ENCODE peak calls at places on chromosome 1, in five cellular contexts. One of them, this sample, is unnamed. For H3K4me1, the result is how much of the 10 kb centered on the place peaks cover.

GRCh38 chr1:162011337-162012012 is 12.2 kb downstream of the OLFML2B start:
- DNase-seq in thoracic aorta: no peak
- DNase-seq in heart right ventricle: peak
- DNase-seq in cardiac muscle cell: peak
- DNase-seq in colonic mucosa: peak
- DNase-seq in this sample: peak

GRCh38 chr1:151327903-151328674 is 873 bp upstream of the PI4KB start:
- DNase-seq in thoracic aorta: no peak
- DNase-seq in heart right ventricle: no peak
- DNase-seq in cardiac muscle cell: no peak
- DNase-seq in colonic mucosa: peak
- DNase-seq in this sample: no peak

GRCh38 chr1:147842578-147842977 is 60.0 kb upstream of the GJA8 start:
- DNase-seq in colonic mucosa: no peak
- DNase-seq in thoracic aorta: no peak
- DNase-seq in cardiac muscle cell: no peak
- DNase-seq in heart right ventricle: no peak
- DNase-seq in this sample: no peak

GRCh38 chr1:63122051-63122450 is 200.3 kb upstream of the FOXD3 start:
- DNase-seq in cardiac muscle cell: peak
- DNase-seq in colonic mucosa: no peak
- DNase-seq in heart right ventricle: no peak
- DNase-seq in thoracic aorta: no peak
- DNase-seq in this sample: no peak

GRCh38 chr1:119116725-119117124 is 23.7 kb downstream of the WARS2 start:
- DNase-seq in cardiac muscle cell: no peak
- DNase-seq in thoracic aorta: no peak
- DNase-seq in heart right ventricle: no peak
- DNase-seq in colonic mucosa: peak
- DNase-seq in this sample: no peak

GRCh38 chr1:68979891-68980290 is 483.0 kb upstream of the DEPDC1 start:
- DNase-seq in thoracic aorta: no peak
- DNase-seq in heart right ventricle: no peak
- DNase-seq in colonic mucosa: no peak
- DNase-seq in cardiac muscle cell: no peak
- DNase-seq in this sample: no peak

GRCh38 chr1:114040273-114041043 is 61.2 kb downstream of the OLFML3 start:
- DNase-seq in cardiac muscle cell: no peak
- DNase-seq in thoracic aorta: no peak
- DNase-seq in colonic mucosa: no peak
- DNase-seq in heart right ventricle: no peak
- DNase-seq in this sample: no peak

GRCh38 chr1:79966438-79966837 is 959.9 kb upstream of the ADGRL4 start:
- DNase-seq in heart right ventricle: no peak
- DNase-seq in thoracic aorta: no peak
- DNase-seq in cardiac muscle cell: no peak
- DNase-seq in colonic mucosa: no peak
- DNase-seq in this sample: no peak

GRCh38 chr1:62180649-62181048 is 14.0 kb upstream of the L1TD1 start:
- DNase-seq in cardiac muscle cell: no peak
- DNase-seq in thoracic aorta: no peak
- DNase-seq in colonic mucosa: peak
- DNase-seq in heart right ventricle: no peak
- DNase-seq in this sample: no peak

GRCh38 chr1:41469706-41470105 is 14.8 kb downstream of the EDN2 start:
- DNase-seq in heart right ventricle: no peak
- DNase-seq in thoracic aorta: no peak
- DNase-seq in cardiac muscle cell: no peak
- DNase-seq in colonic mucosa: no peak
- DNase-seq in this sample: no peak

DNA sequence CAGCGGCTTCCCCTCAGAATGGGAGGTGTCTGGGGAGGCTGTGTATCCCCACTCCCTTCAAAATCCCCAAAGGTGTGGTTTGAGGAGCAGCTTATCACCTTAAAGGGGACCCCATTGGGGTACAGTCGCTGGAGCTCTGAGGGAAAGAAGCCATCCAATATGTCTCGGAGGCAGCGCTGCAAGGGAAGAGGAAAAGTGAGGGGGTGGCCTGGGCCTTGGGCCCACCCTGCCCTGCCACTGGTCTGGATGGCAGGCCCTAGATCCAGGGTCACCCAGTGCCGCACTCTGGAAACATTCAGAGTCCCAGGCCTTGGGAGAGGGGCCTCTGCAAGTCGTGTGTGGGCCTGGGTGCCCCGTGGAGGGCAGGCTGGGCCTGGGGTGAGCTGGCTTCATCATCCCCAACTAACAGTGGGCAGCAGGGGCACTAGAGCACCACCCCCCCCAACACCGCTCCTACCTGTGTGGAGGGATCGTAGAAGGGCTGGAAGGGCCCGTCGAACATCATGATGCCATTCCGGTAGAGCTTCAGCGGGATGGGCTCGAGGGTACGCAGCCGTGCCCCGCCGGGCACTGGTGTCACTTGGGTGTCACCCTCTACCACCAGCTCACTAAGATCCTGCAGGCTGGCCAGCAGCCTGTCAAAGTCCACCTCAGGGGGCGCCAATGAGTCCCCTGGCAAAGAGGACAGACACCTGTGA is 5.6 kb downstream of the SH3BGRL3 start:
- DNase-seq in colonic mucosa: peak
- DNase-seq in thoracic aorta: no peak
- DNase-seq in cardiac muscle cell: peak
- DNase-seq in heart right ventricle: no peak
- DNase-seq in this sample: no peak
- H3K4me1 ChIP-seq in colonic mucosa: under half
- H3K4me1 ChIP-seq in thoracic aorta: under half
- H3K4me1 ChIP-seq in cardiac muscle cell: under half
- H3K4me1 ChIP-seq in heart right ventricle: half or more
- H3K4me1 ChIP-seq in this sample: under half

GRCh38 chr1:45013551-45014209 is 1.6 kb downstream of the UROD start:
- DNase-seq in colonic mucosa: no peak
- DNase-seq in heart right ventricle: no peak
- DNase-seq in thoracic aorta: no peak
- DNase-seq in cardiac muscle cell: no peak
- DNase-seq in this sample: no peak

GRCh38 chr1:45016767-45017166 is 4.7 kb downstream of the UROD start:
- DNase-seq in heart right ventricle: no peak
- DNase-seq in cardiac muscle cell: no peak
- DNase-seq in thoracic aorta: no peak
- DNase-seq in colonic mucosa: no peak
- DNase-seq in this sample: no peak

GRCh38 chr1:45014403-45015028 is 2.5 kb downstream of the UROD start:
- DNase-seq in thoracic aorta: peak
- DNase-seq in heart right ventricle: peak
- DNase-seq in cardiac muscle cell: peak
- DNase-seq in colonic mucosa: peak
- DNase-seq in this sample: peak

GRCh38 chr1:45015683-45016082 is 3.6 kb downstream of the UROD start:
- DNase-seq in colonic mucosa: no peak
- DNase-seq in thoracic aorta: no peak
- DNase-seq in cardiac muscle cell: no peak
- DNase-seq in heart right ventricle: no peak
- DNase-seq in this sample: no peak

GRCh38 chr1:45016090-45016697 is 4.1 kb downstream of the UROD start:
- DNase-seq in thoracic aorta: no peak
- DNase-seq in heart right ventricle: no peak
- DNase-seq in colonic mucosa: no peak
- DNase-seq in cardiac muscle cell: no peak
- DNase-seq in this sample: no peak
- H3K27ac ChIP-seq in thoracic aorta: no peak
- H3K27ac ChIP-seq in heart right ventricle: no peak
- H3K27ac ChIP-seq in colonic mucosa: no peak
- H3K27ac ChIP-seq in cardiac muscle cell: no peak
- H3K27ac ChIP-seq in this sample: no peak

DNA sequence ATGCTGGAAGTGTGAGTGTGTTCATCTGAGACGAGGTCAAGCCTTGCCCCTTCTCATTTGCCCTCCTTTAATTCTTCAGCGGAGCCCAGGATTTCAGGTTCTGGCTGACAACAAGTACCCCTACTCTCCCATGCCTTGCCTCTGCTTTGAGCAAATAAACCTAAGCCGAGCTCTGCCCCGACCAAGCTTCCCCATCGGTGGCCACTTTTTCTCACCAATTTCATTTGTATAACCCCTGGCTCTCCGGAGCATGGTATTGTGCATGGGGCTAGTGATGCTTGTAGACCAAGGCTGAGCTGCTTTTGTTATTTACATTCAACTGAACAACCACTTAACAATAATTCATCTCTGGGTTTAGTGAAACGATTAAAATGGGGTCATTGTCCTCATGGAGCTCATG is 100.2 kb upstream of the RAB3GAP2 start:
- DNase-seq in colonic mucosa: no peak
- DNase-seq in heart right ventricle: no peak
- DNase-seq in cardiac muscle cell: no peak
- DNase-seq in thoracic aorta: no peak
- DNase-seq in this sample: no peak
- H3K4me1 ChIP-seq in colonic mucosa: under half
- H3K4me1 ChIP-seq in heart right ventricle: under half
- H3K4me1 ChIP-seq in cardiac muscle cell: under half
- H3K4me1 ChIP-seq in thoracic aorta: under half
- H3K4me1 ChIP-seq in this sample: under half

DNA sequence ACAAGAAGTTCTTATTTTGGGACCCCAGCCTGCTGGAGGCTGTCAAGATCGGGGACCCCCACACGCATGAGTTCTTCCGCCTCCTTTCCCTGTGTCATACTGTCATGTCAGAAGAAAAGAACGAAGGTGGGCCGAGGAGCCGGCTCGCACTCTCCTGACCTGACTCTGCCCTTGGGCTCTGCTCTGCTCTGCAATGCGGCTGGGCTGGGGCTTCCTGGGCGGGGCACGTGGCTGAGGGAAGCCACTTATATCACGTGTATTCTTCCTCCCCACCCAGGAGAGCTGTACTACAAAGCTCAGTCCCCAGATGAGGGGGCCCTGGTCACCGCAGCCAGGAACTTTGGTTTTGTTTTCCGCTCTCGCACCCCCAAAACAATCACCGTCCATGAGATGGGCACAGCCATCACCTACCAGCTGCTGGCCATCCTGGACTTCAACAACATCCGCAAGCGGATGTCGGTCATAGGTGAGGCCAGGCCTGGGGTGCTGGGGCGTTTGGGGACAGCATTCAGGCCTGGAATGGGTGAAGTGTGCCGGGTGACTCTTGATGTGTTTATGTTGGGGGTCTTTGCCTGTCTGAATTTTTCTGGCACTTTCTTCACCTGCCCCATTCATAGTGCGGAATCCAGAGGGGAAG is 17.6 kb downstream of the ATP8B2 start:
- DNase-seq in heart right ventricle: no peak
- DNase-seq in colonic mucosa: no peak
- DNase-seq in cardiac muscle cell: no peak
- DNase-seq in thoracic aorta: no peak
- DNase-seq in this sample: no peak
- H3K27ac ChIP-seq in heart right ventricle: peak
- H3K27ac ChIP-seq in colonic mucosa: peak
- H3K27ac ChIP-seq in cardiac muscle cell: no peak
- H3K27ac ChIP-seq in thoracic aorta: no peak
- H3K27ac ChIP-seq in this sample: no peak